ENCODE peak calls at places on chromosomes 6 and 20, in nine cellular contexts. V, K, A, L, S, N, Q, I and F are unnamed samples.
A peak's percentile ranks its signal among the peaks of the same experiment; 100 is the strongest.

GRCh38 chr6:87700729-87701675 is 1.0 kb downstream of the AKIRIN2 start:
- DNase-seq in K (peak; percentile 68), Q (peak; percentile 39), A (peak; percentile 69), L (peak; percentile 67), S (peak; percentile 86), V (peak; percentile 81), N (no peak), I (no peak), F (peak; percentile 71)

GRCh38 chr20:49893242-49894072 is 21.9 kb downstream of the SPATA2 start:
- DNase-seq in N (no peak), A (no peak), I (no peak), L (no peak), Q (no peak), K (no peak), V (no peak), S (no peak), F (no peak)

GRCh38 chr6:836276-836853 is 143.4 kb upstream of the EXOC2 start:
- DNase-seq in Q (no peak), A (no peak), S (no peak), K (peak; percentile 14), N (no peak), I (no peak), L (no peak), V (peak; percentile 46), F (no peak)

GRCh38 chr6:158160932-158161539 is 7.0 kb downstream of the SERAC1 start:
- DNase-seq in L (peak; percentile 59), A (no peak), V (no peak), S (peak; percentile 51), I (no peak), N (no peak), Q (no peak), K (peak; percentile 43), F (no peak)

GRCh38 chr6:39251406-39251805 is 22.1 kb upstream of the KCNK5 start:
- DNase-seq in N (no peak), S (no peak), L (no peak), I (no peak), Q (no peak), K (no peak), V (peak; percentile 21), A (peak; percentile 41), F (no peak)

GRCh38 chr20:53579266-53579580 is 14.4 kb downstream of the ZNF217 start:
- DNase-seq in A (no peak), N (no peak), V (no peak), I (no peak), S (no peak), K (no peak), Q (no peak), L (no peak), F (no peak)

GRCh38 chr6:26158581-26159416 is 71.6 kb downstream of the HFE start:
- DNase-seq in S (peak; percentile 56), K (peak; percentile 64), A (no peak), V (peak; percentile 64), N (no peak), I (no peak), Q (no peak), L (peak; percentile 62), F (peak; percentile 30)

GRCh38 chr6:31572041-31572911 is at the start of gene LTA:
- DNase-seq in N (no peak), K (no peak), L (no peak), V (no peak), S (no peak), I (no peak), Q (no peak), A (no peak), F (no peak)

GRCh38 chr6:23532227-23532626 is 593.8 kb upstream of the NRSN1 start:
- DNase-seq in L (no peak), K (no peak), Q (no peak), I (no peak), S (peak; percentile 65), A (no peak), N (no peak), V (peak; percentile 46), F (no peak)

GRCh38 chr6:16684896-16685554 is 76.2 kb downstream of the ATXN1 start:
- DNase-seq in S (peak; percentile 88), K (no peak), N (no peak), V (peak; percentile 96), I (no peak), Q (no peak), A (no peak), L (peak; percentile 50), F (peak; percentile 27)

GRCh38 chr20:60065741-60066437 is 107.7 kb downstream of the CDH26 start:
- DNase-seq in V (no peak), K (no peak), S (no peak), I (no peak), L (no peak), N (peak; percentile 4), Q (no peak), A (no peak), F (no peak)

GRCh38 chr20:12949429-12949980 is 59.3 kb upstream of the SPTLC3 start:
- DNase-seq in Q (no peak), N (no peak), A (no peak), V (no peak), S (no peak), K (no peak), L (no peak), I (no peak), F (no peak)

GRCh38 chr20:12394786-12395185 is 477.1 kb downstream of the BTBD3 start:
- DNase-seq in L (no peak), I (no peak), A (no peak), V (peak; percentile 29), S (no peak), Q (no peak), N (peak; percentile 69), K (no peak), F (no peak)

GRCh38 chr6:113979930-113980329 is 9.0 kb upstream of the HDAC2 start:
- DNase-seq in V (no peak), S (no peak), I (no peak), A (no peak), Q (no peak), L (no peak), N (no peak), K (no peak), F (peak; percentile 23)

GRCh38 chr6:134372603-134373281 is 54.8 kb upstream of the SGK1 start:
- DNase-seq in N (no peak), S (peak; percentile 80), L (peak; percentile 64), K (peak; percentile 64), Q (no peak), V (peak; percentile 68), I (no peak), A (no peak), F (no peak)

GRCh38 chr20:32507998-32508774 is 76.9 kb downstream of the NOL4L start:
- DNase-seq in A (no peak), V (no peak), Q (no peak), I (no peak), N (peak; percentile 17), K (peak; percentile 45), L (no peak), S (no peak), F (no peak)

GRCh38 chr6:6091608-6092002 is 84.9 kb upstream of the NRN1 start:
- DNase-seq in K (no peak), L (no peak), V (no peak), Q (no peak), N (no peak), S (no peak), A (no peak), I (no peak), F (no peak)

GRCh38 chr20:49821850-49822249 is 9.2 kb downstream of the SLC9A8 start:
- DNase-seq in S (peak; percentile 53), Q (no peak), A (no peak), I (no peak), K (no peak), L (peak; percentile 52), N (no peak), V (no peak), F (no peak)

GRCh38 chr6:113881473-113881980 is 24.4 kb downstream of the MARCKS start:
- DNase-seq in N (no peak), S (no peak), V (no peak), Q (no peak), I (no peak), L (no peak), K (no peak), A (no peak), F (no peak)

GRCh38 chr6:7389451-7390217 is at the start of the genes CAGE1 and RIOK1:
- DNase-seq in Q (peak; percentile 92), S (peak; percentile 93), K (peak; percentile 97), N (peak; percentile 96), L (peak; percentile 95), I (peak; percentile 48), A (peak; percentile 94), V (peak; percentile 98), F (peak; percentile 91)
- TF ChIP-seq CTCF in Q (peak; percentile 47), S (peak; percentile 9), K (peak; percentile 16), N (peak; percentile 51), L (peak; percentile 11), I (no peak), A (peak; percentile 33), V (peak; percentile 17), F (no peak)

GRCh38 chr20:21322083-21322710 is 19.1 kb downstream of the XRN2 start:
- DNase-seq in V (no peak), L (peak; percentile 52), Q (no peak), K (no peak), I (no peak), N (no peak), S (peak; percentile 58), A (no peak), F (no peak)
- TF ChIP-seq CTCF in V (no peak), L (no peak), Q (no peak), K (no peak), I (no peak), N (no peak), S (no peak), A (no peak), F (no peak)

DNA sequence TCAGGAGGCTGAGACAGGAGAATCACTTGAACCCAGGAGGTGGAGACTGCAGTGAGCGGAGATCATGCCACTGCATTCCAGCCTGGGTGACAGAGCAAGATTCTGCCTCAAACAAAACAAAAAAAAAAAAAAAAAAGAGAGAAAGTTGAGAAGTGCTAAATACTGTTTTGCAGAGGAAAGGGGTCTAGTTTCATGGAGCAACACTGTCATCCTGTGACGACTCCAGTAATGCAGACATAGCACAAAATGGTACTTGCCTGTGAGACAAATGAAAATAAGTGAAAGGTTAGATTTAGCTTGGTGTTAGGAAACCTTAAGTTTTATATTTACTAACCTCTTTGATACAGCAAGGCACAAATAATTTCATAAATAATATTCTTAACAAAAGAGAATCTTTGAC is 29.7 kb downstream of the CEP162 start:
- DNase-seq in Q (no peak), N (no peak), S (no peak), I (no peak), L (peak; percentile 11), K (no peak), A (no peak), V (no peak), F (no peak)
- TF ChIP-seq CTCF in Q (no peak), N (peak; percentile 35), S (no peak), I (no peak), L (peak; percentile 20), K (no peak), A (peak; percentile 10), V (peak; percentile 9), F (no peak)

DNA sequence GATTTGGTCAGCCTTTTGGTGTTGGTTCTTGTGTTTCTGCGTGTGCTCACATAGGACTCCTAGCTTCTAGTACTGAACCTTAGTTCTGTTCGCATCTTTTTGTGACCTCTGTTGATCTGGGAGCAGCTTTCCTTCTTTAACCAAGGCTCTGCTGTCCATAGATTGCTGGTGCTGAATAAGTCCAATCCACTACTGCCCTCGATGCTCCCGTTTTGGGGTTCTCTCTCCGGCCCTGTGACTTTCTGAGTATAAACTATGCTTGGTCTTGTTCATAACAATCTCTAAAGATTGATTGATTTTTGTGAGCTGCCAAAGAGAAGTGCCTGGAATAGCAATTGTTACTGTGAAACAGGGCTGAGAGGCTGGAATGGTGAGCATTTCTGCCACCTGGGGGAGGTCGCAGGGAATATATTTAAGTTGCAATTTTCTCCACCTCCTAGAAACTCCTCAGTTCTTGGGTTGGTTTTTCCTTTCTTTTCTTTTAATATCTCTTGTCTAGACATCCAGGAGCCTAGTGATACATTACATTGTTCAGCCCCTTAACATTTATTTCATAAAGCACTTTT is 422.9 kb upstream of the CHD6 start:
- DNase-seq in L (no peak), A (no peak), Q (no peak), V (no peak), K (no peak), I (no peak), N (no peak), S (no peak), F (no peak)
- TF ChIP-seq CTCF in L (no peak), A (no peak), Q (peak; percentile 59), V (no peak), K (peak; percentile 16), I (peak; percentile 24), N (peak; percentile 65), S (no peak), F (no peak)